ENCODE peak calls at places on chromosomes 16 and 17, in five cellular contexts. N is K562, I is A549, R is endothelial cell of umbilical vein, H is SK-N-SH. D is an unnamed sample.
A peak's percentile ranks its signal among the peaks of the same experiment; 100 is the strongest.

GRCh38 chr16:57273359-57273758 is 11.1 kb downstream of the PLLP start:
- DNase-seq in N (no peak), I (no peak), R (no peak), H (peak; percentile 87), D (no peak)

GRCh38 chr16:84058211-84058610 is 15.6 kb upstream of the SLC38A8 start:
- DNase-seq in N (no peak), I (no peak), R (no peak), H (no peak), D (no peak)

GRCh38 chr17:79600613-79601221 is 10.1 kb downstream of the RBFOX3 start:
- DNase-seq in N (no peak), I (no peak), R (no peak), H (peak; percentile 60), D (no peak)

GRCh38 chr16:48165961-48166578 is 10.3 kb upstream of the ABCC12 start:
- DNase-seq in N (no peak), I (peak; percentile 65), R (no peak), H (no peak), D (no peak)

GRCh38 chr16:55465077-55465896 is 13.7 kb upstream of the MMP2 start:
- DNase-seq in N (peak; percentile 89), I (peak; percentile 82), R (peak; percentile 83), H (peak; percentile 81), D (peak; percentile 88)

GRCh38 chr16:81473066-81473488 is 28.5 kb downstream of the CMIP start:
- DNase-seq in N (no peak), I (no peak), R (peak; percentile 70), H (no peak), D (no peak)

GRCh38 chr17:75047398-75048098 is 523 bp downstream of the KCTD2 start:
- DNase-seq in N (peak; percentile 35), I (no peak), R (peak; percentile 19), H (no peak), D (peak; percentile 43)

GRCh38 chr17:419073-419735 is 66.6 kb upstream of the RPH3AL start:
- DNase-seq in N (no peak), I (no peak), R (no peak), H (no peak), D (no peak)

GRCh38 chr16:52320930-52321439 is 226.0 kb downstream of the TOX3 start:
- DNase-seq in N (no peak), I (no peak), R (no peak), H (no peak), D (no peak)

GRCh38 chr16:59412275-59412841 is 678.2 kb upstream of the GOT2 start:
- DNase-seq in N (peak; percentile 1), I (peak; percentile 67), R (peak; percentile 32), H (no peak), D (no peak)

GRCh38 chr17:2995362-2995761 is 68.0 kb downstream of the OR1D5 start:
- DNase-seq in N (no peak), I (no peak), R (no peak), H (no peak), D (no peak)

GRCh38 chr17:22304667-22305303 is 612.5 kb downstream of the KCNJ18 start:
- DNase-seq in N (peak; percentile 87), I (no peak), R (no peak), H (no peak), D (no peak)

GRCh38 chr16:49886554-49887121 is 30.7 kb upstream of the ZNF423 start:
- DNase-seq in N (peak; percentile 6), I (no peak), R (no peak), H (no peak), D (no peak)

GRCh38 chr16:57892447-57893096 is 78.4 kb downstream of the CNGB1 start:
- DNase-seq in N (no peak), I (peak; percentile 36), R (no peak), H (no peak), D (no peak)

GRCh38 chr16:70651524-70651923 is 5.2 kb downstream of the IL34 start:
- DNase-seq in N (no peak), I (no peak), R (no peak), H (no peak), D (no peak)

GRCh38 chr16:4675864-4676786 is 17.2 kb upstream of the NUDT16L1 start:
- DNase-seq in N (peak; percentile 34), I (no peak), R (no peak), H (no peak), D (peak; percentile 90)

GRCh38 chr16:49441366-49441780 is 67.8 kb downstream of the C16orf78 start:
- DNase-seq in N (no peak), I (no peak), R (no peak), H (peak; percentile 53), D (peak; percentile 36)

GRCh38 chr17:49976163-49976827 is 7.3 kb downstream of the DLX4 start:
- DNase-seq in N (no peak), I (no peak), R (no peak), H (no peak), D (peak; percentile 74)

GRCh38 chr16:24553983-24554382 is 14.6 kb downstream of the RBBP6 start:
- DNase-seq in N (no peak), I (no peak), R (no peak), H (no peak), D (no peak)

GRCh38 chr16:67158637-67159600 is 790 bp downstream of the TRADD start:
- DNase-seq in N (peak; percentile 70), I (peak; percentile 59), R (no peak), H (peak; percentile 61), D (no peak)

GRCh38 chr16:67546091-67546501 is 16.2 kb upstream of the CTCF start:
- DNase-seq in N (no peak), I (no peak), R (no peak), H (peak; percentile 20), D (no peak)

GRCh38 chr16:71645450-71645849 is 19.5 kb downstream of the MARVELD3 start:
- DNase-seq in N (peak; percentile 47), I (peak; percentile 63), R (no peak), H (peak; percentile 44), D (peak; percentile 61)

GRCh38 chr16:51549836-51550235 is 398.8 kb upstream of the SALL1 start:
- DNase-seq in N (no peak), I (no peak), R (no peak), H (no peak), D (no peak)

GRCh38 chr16:19008245-19008644 is 24.5 kb downstream of the TMC7 start:
- DNase-seq in N (peak; percentile 41), I (no peak), R (no peak), H (peak; percentile 44), D (no peak)

GRCh38 chr17:32111141-32111771 is 31.0 kb upstream of the RHOT1 start:
- DNase-seq in N (peak; percentile 87), I (peak; percentile 68), R (peak; percentile 75), H (peak; percentile 60), D (peak; percentile 66)

GRCh38 chr17:83069931-83070374 is 9.5 kb upstream of the METRNL start:
- DNase-seq in N (no peak), I (no peak), R (no peak), H (no peak), D (no peak)

DNA sequence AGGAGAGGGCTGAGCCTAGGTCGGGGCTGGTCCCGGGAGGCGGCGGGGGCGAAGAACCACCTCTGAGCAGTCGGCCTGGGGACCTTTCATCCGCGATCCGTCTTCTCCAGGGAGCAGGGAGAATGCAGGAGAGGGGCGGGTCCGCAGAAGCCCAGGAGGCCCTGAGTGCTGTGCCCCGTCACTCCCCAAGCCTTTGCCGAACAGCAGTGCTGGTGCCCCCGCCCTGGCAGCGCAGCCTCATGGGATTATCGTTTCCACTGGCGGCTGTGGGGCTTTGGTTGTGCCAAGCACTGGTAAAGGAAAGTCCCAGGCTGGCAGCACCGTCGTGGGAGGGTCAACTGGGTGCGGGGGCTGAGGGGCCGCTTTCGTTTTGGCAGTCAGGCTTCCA is 631 bp downstream of the TBL3 start:
- DNase-seq in N (peak; percentile 46), I (no peak), R (no peak), H (peak; percentile 58), D (peak; percentile 45)
- TF ChIP-seq MAX in N (no peak), I (no peak), R (no peak), H (no peak), D (no peak)

DNA sequence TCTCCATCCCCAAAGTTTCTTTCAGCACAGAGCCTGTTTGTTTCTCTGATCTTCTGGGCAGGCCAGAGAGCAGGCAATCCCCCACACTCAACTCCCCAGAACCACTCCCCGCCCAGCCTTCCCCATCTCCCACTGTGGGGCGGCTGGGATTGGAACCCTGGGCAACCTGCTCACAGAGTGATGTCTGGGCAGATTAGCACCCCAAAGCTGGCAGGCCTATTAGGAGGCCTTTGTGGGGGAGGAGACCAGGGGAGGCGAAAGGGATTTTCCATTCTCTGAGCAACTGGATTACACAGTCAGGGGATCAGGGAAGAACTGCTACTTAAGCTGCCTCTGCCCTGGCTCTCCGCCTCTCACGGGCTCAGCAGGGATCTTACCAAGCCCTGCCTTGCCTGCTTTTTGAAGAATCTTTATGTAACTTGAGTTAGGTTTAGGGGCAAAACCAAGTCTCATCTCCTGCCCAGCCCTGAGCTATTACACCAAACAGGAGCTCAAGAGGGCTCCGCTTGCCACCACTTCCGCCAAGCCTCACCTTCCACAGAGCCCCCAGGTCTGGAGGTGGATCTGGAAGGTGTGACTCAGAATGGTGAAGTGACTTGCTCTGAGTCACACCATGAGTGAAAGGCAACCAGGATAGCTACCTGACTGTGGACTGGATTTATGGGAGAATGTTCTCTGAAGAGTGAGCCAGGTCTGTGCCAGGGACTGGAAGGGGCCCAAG is 16.0 kb upstream of the LHX1 start:
- DNase-seq in N (peak; percentile 54), I (peak; percentile 89), R (no peak), H (no peak), D (no peak)
- TF ChIP-seq MAX in N (no peak), I (peak; percentile 64), R (no peak), H (no peak), D (no peak)

DNA sequence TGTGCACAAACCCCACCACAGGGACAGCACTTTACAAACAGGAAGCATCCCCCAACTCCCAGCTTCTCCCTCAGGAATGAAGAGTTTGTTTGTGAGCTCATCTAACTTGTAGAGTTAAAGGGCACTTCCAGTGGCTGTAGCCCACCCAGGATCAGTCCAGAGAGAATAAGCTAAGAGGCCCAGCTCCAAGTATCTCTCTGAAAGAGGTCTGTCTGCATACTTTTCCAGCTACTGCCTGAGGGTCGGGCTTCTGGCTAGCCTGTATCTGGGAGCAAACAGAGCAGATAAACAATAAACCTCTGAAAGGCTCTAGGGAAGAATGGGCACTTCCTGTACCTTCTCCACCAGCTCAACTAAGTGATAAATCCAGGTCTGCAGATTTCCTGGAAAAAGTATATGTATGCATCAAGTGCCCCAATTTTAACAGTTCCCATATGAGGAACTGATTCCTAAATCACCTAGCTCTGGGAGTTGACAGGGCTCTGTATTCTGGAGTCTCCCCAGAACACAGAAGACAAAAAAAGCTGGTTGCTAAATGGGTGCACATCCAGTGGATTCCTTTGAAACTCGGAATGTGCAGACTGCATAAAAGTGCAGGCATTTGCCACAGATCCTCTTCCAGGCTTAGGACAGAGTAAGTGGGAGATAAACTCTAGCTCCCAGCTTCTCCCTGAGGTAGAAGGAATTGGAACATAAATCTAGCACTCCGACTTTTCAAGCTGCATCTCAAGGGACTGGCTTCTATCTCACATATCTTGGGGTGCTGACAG is 37.1 kb upstream of the MYLK3 start:
- DNase-seq in N (no peak), I (no peak), R (no peak), H (no peak), D (no peak)
- TF ChIP-seq MAX in N (no peak), I (no peak), R (no peak), H (no peak), D (no peak)

GRCh38 chr17:59607817-59608403 is 11.8 kb upstream of the CLTC start:
- DNase-seq in N (peak; percentile 45), I (peak; percentile 55), R (no peak), H (peak; percentile 36), D (peak; percentile 38)
- TF ChIP-seq MAX in N (no peak), I (no peak), R (no peak), H (no peak), D (no peak)

GRCh38 chr17:37816951-37817350 is 72.1 kb upstream of the HNF1B start:
- DNase-seq in N (no peak), I (peak; percentile 34), R (no peak), H (no peak), D (no peak)
- TF ChIP-seq MAX in N (no peak), I (peak; percentile 27), R (no peak), H (no peak), D (no peak)